ENCODE peak calls at places on chromosome 20, in five cellular contexts. I is GM12878, U is H1, S is K562, V is HepG2. X is an unnamed sample.

GRCh38 chr20:20064303-20064702 is 12.0 kb downstream of the CFAP61 start:
- DNase-seq in I (no peak), U (no peak), S (no peak), V (peak), X (no peak)

GRCh38 chr20:48157970-48158369 is 372.7 kb upstream of the SULF2 start:
- DNase-seq in I (no peak), U (no peak), S (no peak), V (no peak), X (no peak)

GRCh38 chr20:25296094-25297093 is 48.5 kb downstream of the PYGB start:
- DNase-seq in I (no peak), U (no peak), S (peak), V (peak), X (no peak)

GRCh38 chr20:59221049-59221748 is 57.6 kb downstream of the ZNF831 start:
- DNase-seq in I (no peak), U (no peak), S (no peak), V (peak), X (no peak)

GRCh38 chr20:33209789-33210188 is 7.4 kb upstream of the BPIFA3 start:
- DNase-seq in I (no peak), U (peak), S (peak), V (peak), X (peak)

GRCh38 chr20:15846446-15846845 is 726.8 kb downstream of the KIF16B start:
- DNase-seq in I (no peak), U (no peak), S (no peak), V (no peak), X (no peak)

GRCh38 chr20:61569836-61570235 is 317.8 kb downstream of the CDH4 start:
- DNase-seq in I (no peak), U (no peak), S (no peak), V (no peak), X (no peak)

GRCh38 chr20:51732454-51732791 is 35.8 kb downstream of the ATP9A start:
- DNase-seq in I (no peak), U (no peak), S (no peak), V (no peak), X (no peak)

GRCh38 chr20:46022411-46023147 is 6.4 kb upstream of the SLC12A5 start:
- DNase-seq in I (no peak), U (peak), S (peak), V (peak), X (no peak)

GRCh38 chr20:34334654-34335407 is 28.2 kb upstream of the ITCH start:
- DNase-seq in I (no peak), U (no peak), S (no peak), V (peak), X (no peak)

GRCh38 chr20:35899064-35899463 is 55.2 kb downstream of the SCAND1 start:
- DNase-seq in I (no peak), U (no peak), S (no peak), V (no peak), X (no peak)

GRCh38 chr20:52598306-52598705 is 373.9 kb upstream of the TSHZ2 start:
- DNase-seq in I (no peak), U (no peak), S (no peak), V (no peak), X (no peak)

GRCh38 chr20:41224281-41224680 is 86.9 kb downstream of the PLCG1 start:
- DNase-seq in I (no peak), U (no peak), S (no peak), V (no peak), X (no peak)

GRCh38 chr20:62799036-62799435 is 2.8 kb downstream of the MRGBP start:
- DNase-seq in I (no peak), U (no peak), S (no peak), V (no peak), X (no peak)
- H3K27ac ChIP-seq in I (no peak), U (no peak), S (no peak), V (no peak), X (no peak)

GRCh38 chr20:17680128-17680835 is 1.8 kb downstream of the RRBP1 start:
- DNase-seq in I (no peak), U (no peak), S (peak), V (peak), X (no peak)
- TF ChIP-seq POLR2A in I (no peak), U (no peak), S (no peak), V (peak), X (no peak)

DNA sequence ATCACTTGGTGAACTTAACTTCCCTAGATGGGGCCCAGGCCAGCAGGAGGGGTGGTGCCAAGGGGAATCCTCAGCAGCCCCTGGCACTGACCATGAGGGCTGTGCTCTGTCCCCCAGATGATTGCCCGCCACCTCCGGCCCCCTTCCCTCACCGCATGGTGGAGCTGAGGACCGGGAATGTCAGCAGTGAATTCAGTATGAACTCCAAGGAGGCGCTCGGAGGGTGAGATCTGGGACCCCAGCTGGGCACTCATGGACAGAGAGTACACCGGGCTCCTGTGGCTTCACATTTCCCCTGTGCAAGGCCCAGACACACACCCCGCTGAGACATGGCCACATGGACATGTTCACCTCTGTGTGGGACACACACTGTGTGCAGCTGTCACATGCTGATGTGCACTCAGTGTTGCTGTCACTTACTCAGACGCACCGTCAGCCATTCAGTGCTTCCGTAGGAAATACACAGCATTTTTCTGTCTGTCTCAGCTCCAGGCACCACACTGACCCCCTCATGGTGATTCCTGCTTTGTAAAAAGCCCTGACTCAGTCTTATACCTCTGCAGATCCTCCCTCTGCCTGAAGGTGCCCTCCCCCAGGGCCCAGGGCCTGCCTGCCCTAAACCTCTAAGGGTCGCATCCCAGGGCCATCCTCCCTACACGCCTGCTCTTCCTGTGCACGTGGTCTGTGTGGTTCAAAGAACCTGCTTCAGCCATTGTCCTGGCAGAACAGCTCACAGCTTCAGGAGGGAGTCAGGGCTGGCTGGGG is 4.4 kb downstream of the MYLK2 start:
- DNase-seq in I (no peak), U (no peak), S (no peak), V (no peak), X (no peak)
- TF ChIP-seq JUND in I (no peak), U (no peak), S (no peak), V (no peak), X (no peak)

DNA sequence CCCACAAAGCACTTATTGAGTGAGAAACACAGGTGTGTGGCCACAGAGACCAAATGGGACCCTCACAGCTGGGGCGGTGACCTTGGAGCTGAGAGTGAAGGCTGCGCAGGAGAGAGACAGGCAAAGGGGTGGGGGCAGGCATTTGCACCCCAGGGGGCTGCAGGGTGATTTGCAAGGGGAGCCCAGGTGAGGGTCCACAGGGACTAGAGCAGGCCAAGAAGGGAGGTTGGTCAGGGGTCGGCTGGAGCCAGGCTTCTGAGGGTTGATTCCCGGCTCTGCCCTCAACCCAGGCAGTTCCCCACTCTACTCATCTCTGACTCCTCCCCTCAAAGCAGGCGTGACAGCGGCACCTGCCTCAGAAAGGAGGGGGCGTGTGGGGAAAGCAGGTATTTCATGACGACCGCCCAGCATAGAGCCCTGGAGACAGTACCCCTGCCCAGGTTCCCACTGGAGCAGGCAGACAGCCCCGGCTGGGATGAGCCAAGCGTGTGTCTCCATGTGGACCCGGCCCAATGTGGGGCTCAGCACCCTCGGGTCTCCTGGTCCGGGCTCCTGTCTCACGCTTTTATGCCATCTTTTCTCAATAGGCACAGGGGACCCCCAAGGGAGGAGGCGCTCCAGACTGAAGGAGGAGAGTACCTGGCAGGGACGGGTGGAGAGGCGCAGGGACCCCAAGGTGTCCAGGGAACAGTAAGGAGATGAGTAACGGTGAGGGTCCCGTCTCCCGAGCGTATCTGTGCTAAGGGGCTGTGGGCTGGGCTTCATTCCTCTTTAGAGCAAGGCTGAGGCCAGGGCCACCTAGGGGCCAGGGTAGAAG is 3.1 kb upstream of the MRGBP start:
- DNase-seq in I (no peak), U (no peak), S (no peak), V (no peak), X (no peak)
- H3K27ac ChIP-seq in I (peak), U (no peak), S (peak), V (no peak), X (peak)

GRCh38 chr20:62791301-62792181 is 4.7 kb upstream of the MRGBP start:
- DNase-seq in I (no peak), U (peak), S (peak), V (peak), X (peak)

GRCh38 chr20:62793757-62794006 is 2.6 kb upstream of the MRGBP start:
- DNase-seq in I (no peak), U (no peak), S (no peak), V (no peak), X (no peak)

GRCh38 chr20:62795023-62795761 is 1.1 kb upstream of the MRGBP start:
- DNase-seq in I (no peak), U (peak), S (peak), V (peak), X (no peak)

GRCh38 chr20:62792182-62792939 is 3.9 kb upstream of the MRGBP start:
- DNase-seq in I (no peak), U (no peak), S (no peak), V (peak), X (no peak)

DNA sequence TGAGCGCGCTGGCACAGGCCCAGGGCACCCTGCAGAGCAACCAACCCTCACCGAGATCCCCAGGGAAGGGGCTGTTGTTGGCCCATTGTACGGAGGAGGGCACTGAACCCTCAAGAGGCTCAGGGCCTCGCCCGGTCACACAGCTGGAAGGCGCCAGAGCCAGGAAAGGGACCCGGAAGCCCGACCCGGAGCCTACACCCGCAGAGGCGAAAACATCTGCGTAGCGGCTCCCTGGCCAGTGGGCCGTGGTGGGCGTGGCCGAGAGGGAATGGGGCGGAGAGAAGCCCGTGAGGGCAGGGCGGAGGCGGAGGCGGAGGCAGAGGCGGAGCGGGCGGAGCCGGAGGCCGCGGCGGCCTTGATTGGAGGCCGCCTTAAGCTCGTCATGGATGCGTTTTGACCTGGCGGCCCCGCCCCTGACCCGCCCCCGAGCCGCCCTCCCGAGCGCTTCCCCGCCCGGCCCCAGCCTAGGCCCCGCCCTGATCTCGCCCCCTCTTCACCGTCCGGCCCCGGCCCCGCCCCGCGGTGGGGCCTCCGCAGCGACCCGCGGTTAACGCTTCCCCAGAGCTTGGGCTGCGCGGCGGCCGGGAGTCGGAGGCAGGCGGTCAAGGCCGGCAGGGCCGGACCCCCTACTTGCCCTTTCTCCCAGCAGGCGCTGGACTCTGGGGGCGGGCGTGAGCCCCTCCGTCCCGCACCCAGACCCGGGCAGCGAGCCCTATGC is 2.1 kb upstream of the MRGBP start:
- DNase-seq in I (peak), U (peak), S (peak), V (peak), X (peak)
- TF ChIP-seq POLR2A in I (peak), U (no peak), S (peak), V (no peak), X (no peak)

X was measured in HCT116.